ENCODE peak calls at places on chromosomes 6 and 20, in four cellular contexts. R is body of pancreas, S is IMR-90, L is tibial nerve. D is an unnamed sample.
A peak's percentile ranks its signal among the peaks of the same experiment; 100 is the strongest.

GRCh38 chr6:8530775-8531435 is 95.6 kb upstream of the SLC35B3 start:
- DNase-seq in L (no peak), R (no peak), S (no peak), D (no peak)

GRCh38 chr6:3355358-3356055 is 96.8 kb downstream of the PSMG4 start:
- DNase-seq in L (peak; percentile 46), R (peak; percentile 52), S (no peak), D (peak; percentile 41)

GRCh38 chr6:111776236-111777189 is 96.7 kb downstream of the FYN start:
- DNase-seq in S (no peak), R (no peak), L (no peak), D (no peak)

GRCh38 chr6:158621694-158622544 is 22.6 kb downstream of the DYNLT1 start:
- DNase-seq in L (no peak), R (no peak), S (no peak), D (peak; percentile 11)

GRCh38 chr6:14763139-14763538 is 482.7 kb upstream of the JARID2 start:
- DNase-seq in L (no peak), S (peak; percentile 84), R (no peak), D (no peak)

GRCh38 chr6:42819803-42820508 is 38.1 kb downstream of the BICRAL start:
- DNase-seq in S (no peak), L (no peak), R (no peak), D (no peak)

GRCh38 chr6:163355471-163355991 is 59.0 kb upstream of the QKI start:
- DNase-seq in L (peak; percentile 27), S (peak; percentile 67), R (no peak), D (peak; percentile 57)

GRCh38 chr20:59743767-59744485 is 139.6 kb downstream of the PHACTR3 start:
- DNase-seq in L (no peak), R (no peak), S (no peak), D (no peak)

GRCh38 chr20:12414446-12415274 is 497.0 kb downstream of the BTBD3 start:
- DNase-seq in R (no peak), L (no peak), S (no peak), D (no peak)

GRCh38 chr20:237918-238317 is 10.9 kb downstream of the DEFB129 start:
- DNase-seq in L (no peak), R (no peak), S (no peak), D (no peak)

GRCh38 chr6:32058511-32058963 is 20.3 kb downstream of the CYP21A2 start:
- DNase-seq in S (no peak), R (no peak), L (no peak), D (no peak)

GRCh38 chr6:106788761-106789160 is 159.4 kb downstream of the QRSL1 start:
- DNase-seq in S (no peak), R (no peak), L (no peak), D (no peak)

GRCh38 chr6:149234051-149234962 is 83.2 kb upstream of the TAB2 start:
- DNase-seq in R (no peak), S (peak; percentile 52), L (no peak), D (no peak)

GRCh38 chr6:329888-330691 is 37.8 kb downstream of the DUSP22 start:
- DNase-seq in R (no peak), S (peak; percentile 22), L (peak; percentile 8), D (peak; percentile 65)

GRCh38 chr6:3294396-3294795 is 35.6 kb downstream of the PSMG4 start:
- DNase-seq in S (no peak), L (no peak), R (no peak), D (no peak)

GRCh38 chr20:3875378-3875974 is 13.7 kb upstream of the PANK2 start:
- DNase-seq in L (no peak), R (no peak), S (no peak), D (no peak)

GRCh38 chr6:137323860-137324259 is 104.7 kb upstream of the IFNGR1 start:
- DNase-seq in S (no peak), L (no peak), R (no peak), D (no peak)

GRCh38 chr6:149728499-149729234 is 10.8 kb upstream of the LATS1 start:
- DNase-seq in L (no peak), R (no peak), S (no peak), D (no peak)

GRCh38 chr6:152821525-152821924 is 70.9 kb downstream of the VIP start:
- DNase-seq in R (no peak), L (no peak), S (no peak), D (no peak)

GRCh38 chr6:136846046-136846445 is 23.7 kb downstream of the PEX7 start:
- DNase-seq in R (peak; percentile 62), L (no peak), S (peak; percentile 80), D (no peak)

GRCh38 chr20:40743172-40743775 is 54.2 kb upstream of the MAFB start:
- DNase-seq in R (no peak), L (no peak), S (no peak), D (no peak)

GRCh38 chr6:46985943-46986342 is 56.2 kb downstream of the ADGRF1 start:
- DNase-seq in L (no peak), S (no peak), R (no peak), D (no peak)

GRCh38 chr6:14278436-14278835 is 160.9 kb downstream of the CD83 start:
- DNase-seq in R (no peak), S (no peak), L (no peak), D (no peak)

GRCh38 chr6:140002406-140003022 is 628.1 kb upstream of the CITED2 start:
- DNase-seq in L (no peak), R (no peak), S (peak; percentile 16), D (no peak)

GRCh38 chr6:135182993-135183531 is 2.0 kb downstream of the MYB start:
- DNase-seq in L (no peak), S (no peak), R (peak; percentile 17), D (no peak)

GRCh38 chr20:4546342-4546741 is 175.4 kb upstream of the PRND start:
- DNase-seq in R (no peak), L (no peak), S (no peak), D (no peak)

GRCh38 chr20:46348972-46349741 is 40.9 kb upstream of the CDH22 start:
- DNase-seq in R (peak; percentile 69), L (peak; percentile 38), S (peak; percentile 31), D (no peak)

GRCh38 chr20:62236674-62236996 is 1.7 kb upstream of the OSBPL2 start:
- DNase-seq in L (no peak), S (no peak), R (no peak), D (no peak)

GRCh38 chr6:73194744-73195143 is 30.6 kb downstream of the KHDC1L start:
- DNase-seq in S (no peak), L (no peak), R (no peak), D (no peak)

GRCh38 chr20:4563534-4563933 is 158.2 kb upstream of the PRND start:
- DNase-seq in R (no peak), L (no peak), S (peak; percentile 80), D (no peak)

GRCh38 chr6:169959129-169960002 is 207.9 kb downstream of the ERMARD start:
- DNase-seq in L (no peak), S (no peak), R (peak; percentile 48), D (peak; percentile 60)

GRCh38 chr20:57974863-57975262 is 253.6 kb downstream of the ANKRD60 start:
- DNase-seq in S (no peak), L (no peak), R (no peak), D (no peak)

GRCh38 chr20:12358006-12358654 is 440.4 kb downstream of the BTBD3 start:
- DNase-seq in S (no peak), L (no peak), R (no peak), D (no peak)

GRCh38 chr20:18005170-18005989 is 36.6 kb downstream of the MGME1 start:
- DNase-seq in S (no peak), R (no peak), L (no peak), D (no peak)

GRCh38 chr6:37704923-37705238 is 7.2 kb upstream of the MDGA1 start:
- DNase-seq in R (no peak), L (no peak), S (no peak), D (no peak)
- H3K4me3 ChIP-seq in R (no peak overlapping the region), L (peak overlapping the region; percentile 37), S (peak overlapping the region; percentile 20), D (peak overlapping the region; percentile 49)

DNA sequence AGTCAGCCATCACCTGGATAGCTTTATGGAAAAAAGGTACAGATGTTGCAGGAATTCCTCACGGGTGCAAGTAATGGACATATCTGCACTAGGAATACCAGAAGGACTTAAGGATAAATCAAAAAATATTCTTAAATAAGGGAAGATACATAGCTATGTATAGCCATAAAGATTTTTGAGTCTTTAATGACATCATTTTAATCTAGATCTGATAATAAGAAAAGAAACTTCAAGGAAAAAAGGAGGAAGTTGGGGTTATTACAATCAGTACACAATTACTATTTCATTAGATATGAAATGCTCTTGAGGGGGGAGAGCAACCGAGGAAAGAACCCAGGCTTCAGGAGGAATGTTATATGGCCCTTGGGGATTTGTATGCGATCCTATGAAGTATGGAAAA is 110.2 kb downstream of the FOXC1 start:
- DNase-seq in S (no peak), R (no peak), L (no peak), D (no peak)
- TF ChIP-seq CTCF in S (no peak), R (no peak), L (no peak), D (no peak)

GRCh38 chr6:157151029-157151428 is 172.3 kb downstream of the TMEM242 start:
- DNase-seq in R (no peak), S (no peak), L (no peak), D (no peak)

GRCh38 chr6:157151989-157152388 is 171.3 kb downstream of the TMEM242 start:
- DNase-seq in R (no peak), S (peak; percentile 93), L (no peak), D (no peak)

GRCh38 chr6:157145656-157146285 is 177.5 kb downstream of the TMEM242 start:
- DNase-seq in S (peak; percentile 50), R (no peak), L (no peak), D (no peak)

GRCh38 chr6:157150076-157150475 is 173.2 kb downstream of the TMEM242 start:
- DNase-seq in R (no peak), S (peak; percentile 96), L (no peak), D (no peak)

DNA sequence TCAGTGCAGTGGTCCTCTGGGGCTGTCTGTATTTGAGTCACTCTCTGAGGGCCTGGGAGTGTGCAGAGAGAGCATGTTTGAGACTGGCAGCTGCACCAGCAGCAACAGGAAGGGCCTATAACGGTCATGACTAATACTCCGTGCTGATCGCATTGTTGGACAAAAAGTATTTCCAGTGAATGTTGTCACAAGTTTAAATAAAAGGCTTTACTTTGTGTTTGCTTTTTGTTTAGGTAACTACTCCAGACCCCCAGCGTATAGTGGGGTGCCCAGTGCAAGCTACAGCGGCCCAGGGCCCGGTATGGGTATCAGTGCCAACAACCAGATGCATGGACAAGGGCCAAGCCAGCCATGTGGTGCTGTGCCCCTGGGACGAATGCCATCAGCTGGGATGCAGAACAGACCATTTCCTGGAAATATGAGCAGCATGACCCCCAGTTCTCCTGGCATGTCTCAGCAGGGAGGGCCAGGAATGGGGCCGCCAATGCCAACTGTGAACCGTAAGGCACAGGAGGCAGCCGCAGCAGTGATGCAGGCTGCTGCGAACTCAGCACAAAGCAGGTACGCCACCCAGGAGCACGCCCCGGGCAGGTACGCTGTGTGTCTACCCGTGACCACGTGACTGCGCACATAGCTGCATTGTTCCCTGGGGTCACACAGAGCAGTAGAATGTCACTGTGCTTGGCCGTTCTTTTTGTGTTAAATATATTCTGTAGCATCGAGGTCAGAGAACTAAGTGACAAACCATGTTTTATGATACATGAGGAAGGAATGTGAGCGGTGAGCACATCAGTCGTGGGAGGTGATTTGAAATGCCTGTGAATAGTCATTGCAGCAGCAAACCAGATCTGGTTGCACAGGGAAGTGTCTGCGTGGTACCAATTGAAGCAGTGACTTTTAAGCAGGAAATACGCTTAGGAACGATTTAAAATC is 174.7 kb downstream of the TMEM242 start:
- DNase-seq in R (peak; percentile 26), S (peak; percentile 98), L (no peak), D (peak; percentile 39)
- TF ChIP-seq POLR2A in R (no peak), S (peak; percentile 85), L (no peak), D (no peak)

DNA sequence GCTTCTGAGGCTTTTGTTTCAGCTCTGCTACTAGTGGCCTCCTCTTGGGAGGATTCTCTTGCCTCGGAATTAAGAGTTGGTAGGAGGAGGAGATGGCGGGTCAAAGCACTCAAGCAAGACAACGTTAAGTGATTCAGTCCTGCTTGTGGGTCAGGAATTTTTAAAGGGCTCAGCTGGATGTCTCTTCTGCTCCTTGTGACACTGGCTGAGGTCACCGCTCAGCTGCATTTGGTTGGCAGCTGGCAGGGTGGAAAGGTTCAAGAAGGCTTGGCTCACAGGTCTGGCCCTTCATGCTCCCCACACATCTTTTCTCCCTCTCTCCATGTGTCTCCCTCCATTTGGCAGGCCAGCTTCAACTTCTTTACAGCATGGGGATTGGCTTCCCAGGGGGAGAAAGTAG is 641.4 kb downstream of the KIF16B start:
- DNase-seq in S (no peak), L (no peak), R (no peak), D (no peak)
- H3K4me3 ChIP-seq in S (no peak overlapping the region), L (no peak overlapping the region), R (no peak overlapping the region), D (no peak overlapping the region)

D was measured in uterus.